ENCODE peak calls at places on chromosome 14, in five cellular contexts. Q, P, M, C and V are unnamed samples.
A peak's percentile ranks its signal among the peaks of the same experiment; 100 is the strongest.

GRCh38 chr14:51595831-51596472 is 55.8 kb upstream of the FRMD6 start:
- DNase-seq in Q (no peak), P (no peak), M (no peak), C (no peak), V (no peak)

GRCh38 chr14:96797188-96797942 is at the start of gene VRK1:
- DNase-seq in Q (peak; percentile 97), P (peak; percentile 98), M (peak; percentile 92), C (peak; percentile 93), V (peak; percentile 88)

GRCh38 chr14:92560106-92560865 is 46.7 kb downstream of the RIN3 start:
- DNase-seq in Q (no peak), P (no peak), M (no peak), C (no peak), V (no peak)

GRCh38 chr14:102319351-102320032 is at the start of gene ZNF839:
- DNase-seq in Q (peak; percentile 93), P (peak; percentile 94), M (peak; percentile 95), C (peak; percentile 82), V (peak; percentile 89)

GRCh38 chr14:102517412-102518062 is 8.0 kb upstream of the ANKRD9 start:
- DNase-seq in Q (peak; percentile 48), P (no peak), M (no peak), C (no peak), V (no peak)

GRCh38 chr14:70942342-70942706 is 35.1 kb downstream of the PCNX1 start:
- DNase-seq in Q (no peak), P (no peak), M (no peak), C (no peak), V (no peak)

GRCh38 chr14:94654071-94654974 is 42.1 kb downstream of the SERPINA3 start:
- DNase-seq in Q (no peak), P (no peak), M (peak; percentile 73), C (no peak), V (no peak)

GRCh38 chr14:55071870-55072640 is 20.6 kb downstream of the MAPK1IP1L start:
- DNase-seq in Q (no peak), P (no peak), M (no peak), C (peak; percentile 84), V (no peak)

GRCh38 chr14:64265222-64265621 is 28.9 kb downstream of the ESR2 start:
- DNase-seq in Q (no peak), P (no peak), M (no peak), C (no peak), V (no peak)

GRCh38 chr14:51963164-51963733 is 26.1 kb upstream of the RTRAF start:
- DNase-seq in Q (no peak), P (no peak), M (no peak), C (no peak), V (no peak)

GRCh38 chr14:105075364-105076295 is 10.4 kb upstream of the GPR132 start:
- DNase-seq in Q (no peak), P (peak; percentile 49), M (no peak), C (no peak), V (no peak)

GRCh38 chr14:69980457-69981414 is 101.5 kb downstream of the SMOC1 start:
- DNase-seq in Q (no peak), P (no peak), M (peak; percentile 42), C (peak; percentile 49), V (no peak)

GRCh38 chr14:74793506-74794155 is 30.5 kb downstream of the YLPM1 start:
- DNase-seq in Q (no peak), P (no peak), M (no peak), C (no peak), V (no peak)

GRCh38 chr14:80955434-80955939 is at the start of gene TSHR:
- DNase-seq in Q (peak; percentile 35), P (no peak), M (no peak), C (no peak), V (no peak)

DNA sequence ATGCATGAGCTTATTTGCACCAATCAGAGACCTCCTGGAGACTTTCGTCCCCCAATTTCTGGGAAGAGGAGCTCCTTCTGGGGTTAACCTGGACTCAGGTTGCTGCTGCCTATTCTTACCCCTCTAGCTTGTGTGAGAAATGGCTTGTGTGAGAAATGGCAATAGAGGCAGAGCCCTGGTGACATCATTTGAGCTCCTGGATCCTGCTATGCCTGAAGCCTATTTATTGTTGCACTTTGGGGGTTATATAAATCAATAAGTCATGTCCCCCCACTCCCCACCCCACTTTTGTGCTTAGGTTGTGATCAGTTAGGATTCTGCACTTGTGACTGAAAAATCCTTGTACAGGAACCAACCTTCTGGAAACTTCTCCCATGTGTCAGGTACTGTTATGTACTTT is 167.2 kb downstream of the ADCK1 start:
- DNase-seq in Q (no peak), P (no peak), M (no peak), C (no peak), V (no peak)
- TF ChIP-seq CTCF in Q (no peak), P (no peak), M (no peak), C (no peak), V (no peak)

GRCh38 chr14:38808734-38809455 is 294.1 kb downstream of the SEC23A start:
- DNase-seq in Q (peak; percentile 33), P (peak; percentile 89), M (no peak), C (no peak), V (no peak)
- TF ChIP-seq CTCF in Q (peak; percentile 43), P (no peak), M (no peak), C (no peak), V (no peak)

GRCh38 chr14:106562451-106562850 is 1036.1 kb downstream of the TMEM121 start:
- DNase-seq in Q (no peak), P (no peak), M (no peak), C (no peak), V (no peak)

GRCh38 chr14:106551265-106551664 is 1024.9 kb downstream of the TMEM121 start:
- DNase-seq in Q (no peak), P (no peak), M (no peak), C (no peak), V (no peak)

DNA sequence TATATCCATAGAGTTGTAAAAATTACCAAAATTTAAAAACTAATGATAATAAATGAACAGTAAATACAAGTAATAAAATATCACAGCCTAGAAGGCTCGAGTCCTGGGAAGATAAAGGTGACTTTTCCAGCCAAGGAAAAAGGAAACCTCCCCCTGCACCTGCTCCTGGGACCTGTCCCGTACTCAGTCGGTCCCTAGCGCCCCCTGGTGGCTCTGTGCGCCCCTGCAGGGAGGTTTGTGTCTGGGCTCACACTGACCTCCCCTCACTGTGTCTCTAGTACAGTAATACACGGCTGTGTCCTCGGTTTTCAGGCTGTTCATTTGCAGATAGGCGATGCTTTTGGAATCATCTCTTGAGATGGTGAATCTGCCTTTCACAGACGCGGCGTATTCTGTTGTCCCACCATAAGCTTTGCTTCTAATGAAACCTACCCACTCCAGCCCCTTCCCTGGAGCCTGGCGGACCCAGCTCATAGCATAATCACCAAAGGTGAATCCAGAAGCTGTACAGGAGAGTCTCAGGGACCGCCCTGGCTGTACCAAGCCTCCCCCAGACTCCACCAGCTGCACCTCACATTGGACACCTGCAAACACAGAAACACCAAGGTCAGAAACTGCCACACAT is 1030.4 kb downstream of the TMEM121 start:
- DNase-seq in Q (peak; percentile 14), P (peak; percentile 75), M (peak; percentile 52), C (peak; percentile 29), V (peak; percentile 71)
- TF ChIP-seq CTCF in Q (no peak), P (peak; percentile 75), M (peak; percentile 68), C (peak; percentile 80), V (peak; percentile 92)

GRCh38 chr14:20823859-20824258 is 21.2 kb upstream of the RNASE1 start:
- DNase-seq in Q (no peak), P (no peak), M (no peak), C (no peak), V (no peak)

GRCh38 chr14:20820063-20820904 is 17.6 kb upstream of the RNASE1 start:
- DNase-seq in Q (peak; percentile 62), P (peak; percentile 57), M (no peak), C (no peak), V (no peak)

GRCh38 chr14:20818861-20819260 is 16.2 kb upstream of the RNASE1 start:
- DNase-seq in Q (peak; percentile 36), P (no peak), M (no peak), C (no peak), V (no peak)
- TF ChIP-seq CTCF in Q (no peak), P (no peak), M (peak; percentile 20), C (no peak), V (no peak)

GRCh38 chr14:77014734-77015133 is 13.8 kb downstream of the IRF2BPL start:
- DNase-seq in Q (no peak), P (no peak), M (no peak), C (no peak), V (no peak)

GRCh38 chr14:77022219-77022852 is 6.2 kb downstream of the IRF2BPL start:
- DNase-seq in Q (no peak), P (peak; percentile 72), M (peak; percentile 60), C (no peak), V (no peak)

GRCh38 chr14:77014004-77014604 is 14.4 kb downstream of the IRF2BPL start:
- DNase-seq in Q (no peak), P (no peak), M (peak; percentile 88), C (no peak), V (no peak)

GRCh38 chr14:77023001-77023996 is 5.2 kb downstream of the IRF2BPL start:
- DNase-seq in Q (peak; percentile 44), P (peak; percentile 83), M (peak; percentile 88), C (no peak), V (no peak)

DNA sequence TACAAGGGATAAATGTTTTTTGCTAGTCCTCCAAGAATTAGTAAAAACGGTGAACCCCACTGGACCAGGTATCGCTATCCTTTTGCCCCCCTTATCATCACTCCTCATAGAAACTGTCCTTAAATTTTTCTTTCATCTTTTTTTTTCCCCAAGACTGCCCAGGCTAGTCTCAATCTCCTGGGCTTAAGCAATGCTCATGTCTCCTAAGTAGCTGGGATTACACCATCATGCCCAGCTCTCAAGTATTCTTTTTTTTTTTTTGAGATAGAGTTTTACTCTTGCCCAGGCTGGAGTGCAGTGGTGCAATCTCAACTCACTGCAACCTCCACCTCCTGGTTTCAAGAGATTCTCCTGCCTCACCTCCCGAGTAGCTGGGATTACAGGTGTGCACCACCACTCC is 9.7 kb downstream of the IRF2BPL start:
- DNase-seq in Q (no peak), P (no peak), M (no peak), C (no peak), V (no peak)
- TF ChIP-seq CTCF in Q (no peak), P (no peak), M (no peak), C (no peak), V (no peak)

DNA sequence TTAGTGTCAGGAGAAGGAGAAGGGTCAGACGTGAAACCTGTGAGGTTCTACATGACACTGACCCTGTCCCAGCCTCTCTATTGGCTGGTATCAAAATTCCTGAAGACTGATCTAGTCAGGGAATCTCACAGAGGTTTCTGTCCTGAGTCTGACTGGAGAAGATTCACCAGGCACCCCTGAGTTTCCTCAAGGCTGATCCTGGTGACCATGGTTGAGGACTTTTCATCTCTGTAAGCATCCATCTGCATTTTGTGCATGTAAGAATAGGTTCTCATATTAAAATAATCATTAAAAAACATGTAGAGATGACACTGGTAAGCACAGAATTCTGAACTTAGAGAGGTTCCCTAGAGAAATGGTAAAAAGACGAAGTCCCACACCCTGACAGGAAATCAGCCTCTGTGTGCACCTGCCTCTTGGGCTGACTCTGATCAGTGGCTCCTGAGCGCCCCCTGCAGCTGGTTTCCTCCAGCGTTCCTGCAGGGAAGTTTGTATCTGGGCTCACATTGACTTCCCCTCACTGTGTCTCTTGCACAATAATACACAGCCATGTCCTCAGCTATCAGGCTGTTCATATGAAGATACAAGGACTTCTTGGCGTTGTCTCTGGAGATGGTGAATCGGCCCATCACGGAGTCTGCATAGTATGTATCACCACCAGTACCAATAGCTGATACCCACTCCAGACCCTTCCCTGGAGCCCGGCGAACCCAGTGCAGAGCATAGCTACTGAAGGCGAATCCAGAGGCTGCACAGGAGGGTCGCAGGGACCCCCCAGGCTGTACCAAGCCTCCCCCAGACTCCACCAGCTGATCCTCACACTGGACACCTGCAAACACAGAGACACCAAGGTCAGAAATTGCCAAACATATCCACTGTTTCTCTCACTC is 991.9 kb downstream of the TMEM121 start:
- DNase-seq in Q (no peak), P (peak; percentile 52), M (no peak), C (no peak), V (peak; percentile 86)
- TF ChIP-seq CTCF in Q (no peak), P (peak; percentile 35), M (no peak), C (no peak), V (peak; percentile 95)